ENCODE peak calls at places on chromosome 2, in nine cellular contexts. L is amygdala; G is T follicular helper cell; B is breast epithelium; K is naive B cell; I is NB4; Z is activated CD4-positive, alpha-beta T cell treated with anti-CD3 and anti-CD28 coated beads, Interleukin-2, amount 10 ng/mL, durations not matched to agents 7 days and 5 days; F is fibroblast of the aortic adventitia; P is stimulated activated naive CD8-positive, alpha-beta T cell treated with anti-CD3 and anti-CD28 coated beads, Interleukin-15, Interleukin-2, amounts not matched to agents 100 U/mL and 50 U/mL, for 24 hours. S is an unnamed sample.
A peak's percentile ranks its signal among the peaks of the same experiment; 100 is the strongest.

GRCh38 chr2:218990052-218990451 is 3.2 kb downstream of the CRYBA2 start:
- DNase-seq in F (no peak), Z (no peak), I (no peak), G (no peak), K (no peak), P (no peak), L (no peak), B (no peak), S (no peak)

GRCh38 chr2:42105330-42106256 is 57.8 kb downstream of the PKDCC start:
- DNase-seq in B (no peak), I (peak; percentile 49), P (peak; percentile 72), G (peak; percentile 76), F (no peak), K (peak; percentile 83), L (no peak), Z (peak; percentile 93), S (peak; percentile 54)

GRCh38 chr2:155689791-155690190 is 642.7 kb downstream of the NR4A2 start:
- DNase-seq in F (no peak), G (no peak), K (no peak), L (no peak), P (no peak), B (no peak), Z (no peak), I (no peak), S (no peak)

GRCh38 chr2:169798718-169799495 is at the start of gene SSB:
- DNase-seq in L (peak; percentile 85), I (peak; percentile 98), G (peak; percentile 84), F (peak; percentile 91), Z (peak; percentile 95), P (peak; percentile 97), B (peak; percentile 84), K (peak; percentile 91), S (peak; percentile 93)

GRCh38 chr2:489084-489483 is 188.1 kb downstream of the TMEM18 start:
- DNase-seq in I (no peak), K (no peak), B (no peak), F (no peak), L (no peak), P (no peak), Z (no peak), G (no peak), S (no peak)

GRCh38 chr2:16141641-16141921 is 201.2 kb downstream of the MYCN start:
- DNase-seq in F (no peak), B (no peak), G (no peak), Z (no peak), K (no peak), L (no peak), I (no peak), P (no peak), S (no peak)

GRCh38 chr2:195898505-195898904 is 170.1 kb downstream of the DNAH7 start:
- DNase-seq in L (peak; percentile 39), Z (no peak), P (no peak), B (no peak), F (peak; percentile 98), K (no peak), G (no peak), I (no peak), S (no peak)

GRCh38 chr2:231670892-231671616 is 37.3 kb upstream of the PTMA start:
- DNase-seq in B (no peak), Z (no peak), I (peak; percentile 77), L (no peak), G (no peak), P (no peak), F (no peak), K (peak; percentile 74), S (no peak)

S was measured in germinal center.